ENCODE peak calls at places on chromosomes 6 and 20, in seven cellular contexts. One of them, this sample, is unnamed.

GRCh38 chr6:69974193-69974592 is 107.8 kb downstream of the COL19A1 start:
- DNase-seq in cardiac fibroblast: peak
- DNase-seq in breast epithelium: no peak
- DNase-seq in PC-9: no peak
- DNase-seq in uterus: no peak
- DNase-seq in hepatocyte: peak
- DNase-seq in foreskin fibroblast: peak
- DNase-seq in this sample: no peak

GRCh38 chr6:163443985-163444553 is 29.6 kb downstream of the QKI start:
- DNase-seq in cardiac fibroblast: no peak
- DNase-seq in breast epithelium: no peak
- DNase-seq in PC-9: no peak
- DNase-seq in uterus: no peak
- DNase-seq in hepatocyte: no peak
- DNase-seq in foreskin fibroblast: no peak
- DNase-seq in this sample: no peak

GRCh38 chr6:40713002-40713719 is 126.0 kb upstream of the LRFN2 start:
- DNase-seq in cardiac fibroblast: no peak
- DNase-seq in breast epithelium: no peak
- DNase-seq in PC-9: no peak
- DNase-seq in uterus: no peak
- DNase-seq in hepatocyte: no peak
- DNase-seq in foreskin fibroblast: peak
- DNase-seq in this sample: no peak

GRCh38 chr20:31572042-31572700 is 32.9 kb upstream of the ID1 start:
- DNase-seq in cardiac fibroblast: no peak
- DNase-seq in breast epithelium: no peak
- DNase-seq in PC-9: no peak
- DNase-seq in uterus: no peak
- DNase-seq in hepatocyte: no peak
- DNase-seq in foreskin fibroblast: no peak
- DNase-seq in this sample: no peak

GRCh38 chr6:146423450-146423849 is 120.2 kb upstream of the RAB32 start:
- DNase-seq in cardiac fibroblast: no peak
- DNase-seq in breast epithelium: no peak
- DNase-seq in PC-9: no peak
- DNase-seq in uterus: no peak
- DNase-seq in hepatocyte: no peak
- DNase-seq in foreskin fibroblast: no peak
- DNase-seq in this sample: no peak

GRCh38 chr20:13898012-13898612 is 92.3 kb downstream of the SEL1L2 start:
- DNase-seq in cardiac fibroblast: no peak
- DNase-seq in breast epithelium: no peak
- DNase-seq in PC-9: no peak
- DNase-seq in uterus: no peak
- DNase-seq in hepatocyte: no peak
- DNase-seq in foreskin fibroblast: no peak
- DNase-seq in this sample: no peak

GRCh38 chr6:34610819-34611477 is 54.8 kb upstream of the SPDEF start:
- DNase-seq in cardiac fibroblast: peak
- DNase-seq in breast epithelium: no peak
- DNase-seq in PC-9: no peak
- DNase-seq in uterus: no peak
- DNase-seq in hepatocyte: peak
- DNase-seq in foreskin fibroblast: peak
- DNase-seq in this sample: peak

GRCh38 chr6:135675862-135676261 is 175.6 kb upstream of the PDE7B start:
- DNase-seq in cardiac fibroblast: peak
- DNase-seq in breast epithelium: no peak
- DNase-seq in PC-9: no peak
- DNase-seq in uterus: no peak
- DNase-seq in hepatocyte: peak
- DNase-seq in foreskin fibroblast: peak
- DNase-seq in this sample: no peak

GRCh38 chr20:62555642-62556420 is 80.0 kb upstream of the GATA5 start:
- DNase-seq in cardiac fibroblast: no peak
- DNase-seq in breast epithelium: no peak
- DNase-seq in PC-9: no peak
- DNase-seq in uterus: no peak
- DNase-seq in hepatocyte: no peak
- DNase-seq in foreskin fibroblast: no peak
- DNase-seq in this sample: no peak

GRCh38 chr20:13684566-13685222 is 46.0 kb upstream of the TASP1 start:
- DNase-seq in cardiac fibroblast: no peak
- DNase-seq in breast epithelium: no peak
- DNase-seq in PC-9: no peak
- DNase-seq in uterus: no peak
- DNase-seq in hepatocyte: no peak
- DNase-seq in foreskin fibroblast: peak
- DNase-seq in this sample: no peak

GRCh38 chr20:45905505-45906079 is 6.4 kb downstream of the PLTP start:
- DNase-seq in cardiac fibroblast: peak
- DNase-seq in breast epithelium: no peak
- DNase-seq in PC-9: peak
- DNase-seq in uterus: no peak
- DNase-seq in hepatocyte: no peak
- DNase-seq in foreskin fibroblast: peak
- DNase-seq in this sample: no peak

GRCh38 chr6:41685641-41686380 is 47.5 kb downstream of the MDFI start:
- DNase-seq in cardiac fibroblast: no peak
- DNase-seq in breast epithelium: no peak
- DNase-seq in PC-9: no peak
- DNase-seq in uterus: no peak
- DNase-seq in hepatocyte: no peak
- DNase-seq in foreskin fibroblast: no peak
- DNase-seq in this sample: no peak

GRCh38 chr6:13296536-13296997 is 31.8 kb downstream of the TBC1D7 start:
- DNase-seq in cardiac fibroblast: no peak
- DNase-seq in breast epithelium: no peak
- DNase-seq in PC-9: no peak
- DNase-seq in uterus: no peak
- DNase-seq in hepatocyte: no peak
- DNase-seq in foreskin fibroblast: no peak
- DNase-seq in this sample: no peak

GRCh38 chr20:62776692-62777527 is 19.4 kb upstream of the MRGBP start:
- DNase-seq in cardiac fibroblast: peak
- DNase-seq in breast epithelium: no peak
- DNase-seq in PC-9: no peak
- DNase-seq in uterus: no peak
- DNase-seq in hepatocyte: no peak
- DNase-seq in foreskin fibroblast: peak
- DNase-seq in this sample: no peak

GRCh38 chr6:134908906-134909516 is 40.9 kb downstream of the ALDH8A1 start:
- DNase-seq in cardiac fibroblast: peak
- DNase-seq in breast epithelium: no peak
- DNase-seq in PC-9: peak
- DNase-seq in uterus: peak
- DNase-seq in hepatocyte: peak
- DNase-seq in foreskin fibroblast: peak
- DNase-seq in this sample: peak

GRCh38 chr6:31734703-31735500 is 1.4 kb downstream of the CLIC1 start:
- DNase-seq in cardiac fibroblast: peak
- DNase-seq in breast epithelium: no peak
- DNase-seq in PC-9: peak
- DNase-seq in uterus: peak
- DNase-seq in hepatocyte: peak
- DNase-seq in foreskin fibroblast: peak
- DNase-seq in this sample: no peak

GRCh38 chr6:10759312-10759839 is 11.8 kb downstream of the TMEM14B start:
- DNase-seq in cardiac fibroblast: peak
- DNase-seq in breast epithelium: no peak
- DNase-seq in PC-9: peak
- DNase-seq in uterus: no peak
- DNase-seq in hepatocyte: peak
- DNase-seq in foreskin fibroblast: peak
- DNase-seq in this sample: peak

DNA sequence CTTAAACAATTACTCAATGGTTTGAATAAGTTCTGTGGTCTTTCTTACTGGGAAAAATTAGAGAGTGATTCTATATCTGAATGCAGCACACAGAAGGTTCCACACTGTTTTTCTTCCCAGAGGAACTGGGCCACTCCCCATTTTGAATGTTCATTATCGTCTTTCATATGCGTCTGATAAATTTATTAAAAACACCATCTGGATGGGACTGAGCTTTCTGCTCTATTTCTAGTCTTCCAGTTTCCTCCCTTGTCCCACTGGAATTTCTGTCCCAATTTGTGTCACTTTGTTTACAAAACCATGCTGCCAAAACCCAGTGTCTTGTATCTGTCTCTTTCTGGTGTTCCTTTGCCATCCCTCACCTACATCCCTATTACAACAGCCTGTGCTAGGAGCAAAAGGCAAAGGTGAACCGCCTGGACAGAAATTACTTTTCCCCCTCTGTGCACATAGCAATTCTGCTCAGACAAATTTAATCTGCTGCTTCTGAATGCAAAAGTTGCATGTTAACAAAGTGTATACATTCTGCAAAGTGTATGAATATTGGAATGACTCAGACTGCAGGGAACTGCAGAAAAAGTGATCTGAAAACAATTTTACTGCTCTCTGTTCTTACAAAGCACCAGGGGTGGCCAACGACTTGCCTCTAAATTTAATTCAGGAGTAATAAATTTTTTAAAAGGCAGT is 333.6 kb downstream of the BTBD9 start:
- DNase-seq in cardiac fibroblast: no peak
- DNase-seq in breast epithelium: no peak
- DNase-seq in PC-9: no peak
- DNase-seq in uterus: no peak
- DNase-seq in hepatocyte: no peak
- DNase-seq in foreskin fibroblast: no peak
- DNase-seq in this sample: no peak
- H3K4me3 ChIP-seq in cardiac fibroblast: no peak
- H3K4me3 ChIP-seq in breast epithelium: no peak
- H3K4me3 ChIP-seq in PC-9: no peak
- H3K4me3 ChIP-seq in uterus: no peak
- H3K4me3 ChIP-seq in hepatocyte: no peak
- H3K4me3 ChIP-seq in foreskin fibroblast: no peak
- H3K4me3 ChIP-seq in this sample: no peak

GRCh38 chr20:58851221-58851968 is 693 bp upstream of the GNAS-AS1 start:
- DNase-seq in cardiac fibroblast: peak
- DNase-seq in breast epithelium: no peak
- DNase-seq in PC-9: peak
- DNase-seq in uterus: no peak
- DNase-seq in hepatocyte: no peak
- DNase-seq in foreskin fibroblast: peak
- DNase-seq in this sample: no peak

GRCh38 chr20:58851969-58852458 is 502 bp upstream of the GNAS start:
- DNase-seq in cardiac fibroblast: no peak
- DNase-seq in breast epithelium: no peak
- DNase-seq in PC-9: no peak
- DNase-seq in uterus: no peak
- DNase-seq in hepatocyte: no peak
- DNase-seq in foreskin fibroblast: no peak
- DNase-seq in this sample: no peak

GRCh38 chr20:58853466-58853865 is 950 bp downstream of the GNAS start:
- DNase-seq in cardiac fibroblast: no peak
- DNase-seq in breast epithelium: no peak
- DNase-seq in PC-9: no peak
- DNase-seq in uterus: no peak
- DNase-seq in hepatocyte: no peak
- DNase-seq in foreskin fibroblast: no peak
- DNase-seq in this sample: no peak

GRCh38 chr20:58853976-58854637 is 1.6 kb downstream of the GNAS start:
- DNase-seq in cardiac fibroblast: no peak
- DNase-seq in breast epithelium: no peak
- DNase-seq in PC-9: no peak
- DNase-seq in uterus: no peak
- DNase-seq in hepatocyte: no peak
- DNase-seq in foreskin fibroblast: no peak
- DNase-seq in this sample: no peak

GRCh38 chr20:58852559-58853271 is at the start of gene GNAS:
- DNase-seq in cardiac fibroblast: peak
- DNase-seq in breast epithelium: no peak
- DNase-seq in PC-9: peak
- DNase-seq in uterus: peak
- DNase-seq in hepatocyte: peak
- DNase-seq in foreskin fibroblast: peak
- DNase-seq in this sample: peak
- H3K4me3 ChIP-seq in cardiac fibroblast: peak
- H3K4me3 ChIP-seq in breast epithelium: peak
- H3K4me3 ChIP-seq in PC-9: peak
- H3K4me3 ChIP-seq in uterus: peak
- H3K4me3 ChIP-seq in hepatocyte: peak
- H3K4me3 ChIP-seq in foreskin fibroblast: peak
- H3K4me3 ChIP-seq in this sample: peak

GRCh38 chr6:20203561-20204528 is 8.4 kb downstream of the MBOAT1 start:
- DNase-seq in cardiac fibroblast: no peak
- DNase-seq in breast epithelium: no peak
- DNase-seq in PC-9: no peak
- DNase-seq in uterus: no peak
- DNase-seq in hepatocyte: peak
- DNase-seq in foreskin fibroblast: no peak
- DNase-seq in this sample: no peak

GRCh38 chr6:20198764-20199174 is 13.5 kb downstream of the MBOAT1 start:
- DNase-seq in cardiac fibroblast: no peak
- DNase-seq in breast epithelium: no peak
- DNase-seq in PC-9: no peak
- DNase-seq in uterus: no peak
- DNase-seq in hepatocyte: peak
- DNase-seq in foreskin fibroblast: no peak
- DNase-seq in this sample: no peak

GRCh38 chr6:20200761-20201160 is 11.5 kb downstream of the MBOAT1 start:
- DNase-seq in cardiac fibroblast: peak
- DNase-seq in breast epithelium: peak
- DNase-seq in PC-9: no peak
- DNase-seq in uterus: no peak
- DNase-seq in hepatocyte: no peak
- DNase-seq in foreskin fibroblast: no peak
- DNase-seq in this sample: no peak

GRCh38 chr6:20202699-20203302 is 9.5 kb downstream of the MBOAT1 start:
- DNase-seq in cardiac fibroblast: no peak
- DNase-seq in breast epithelium: no peak
- DNase-seq in PC-9: no peak
- DNase-seq in uterus: no peak
- DNase-seq in hepatocyte: no peak
- DNase-seq in foreskin fibroblast: no peak
- DNase-seq in this sample: no peak

GRCh38 chr6:20202070-20202658 is 10.1 kb downstream of the MBOAT1 start:
- DNase-seq in cardiac fibroblast: peak
- DNase-seq in breast epithelium: no peak
- DNase-seq in PC-9: no peak
- DNase-seq in uterus: no peak
- DNase-seq in hepatocyte: peak
- DNase-seq in foreskin fibroblast: peak
- DNase-seq in this sample: no peak
- H3K4me3 ChIP-seq in cardiac fibroblast: no peak
- H3K4me3 ChIP-seq in breast epithelium: no peak
- H3K4me3 ChIP-seq in PC-9: no peak
- H3K4me3 ChIP-seq in uterus: no peak
- H3K4me3 ChIP-seq in hepatocyte: no peak
- H3K4me3 ChIP-seq in foreskin fibroblast: no peak
- H3K4me3 ChIP-seq in this sample: no peak

DNA sequence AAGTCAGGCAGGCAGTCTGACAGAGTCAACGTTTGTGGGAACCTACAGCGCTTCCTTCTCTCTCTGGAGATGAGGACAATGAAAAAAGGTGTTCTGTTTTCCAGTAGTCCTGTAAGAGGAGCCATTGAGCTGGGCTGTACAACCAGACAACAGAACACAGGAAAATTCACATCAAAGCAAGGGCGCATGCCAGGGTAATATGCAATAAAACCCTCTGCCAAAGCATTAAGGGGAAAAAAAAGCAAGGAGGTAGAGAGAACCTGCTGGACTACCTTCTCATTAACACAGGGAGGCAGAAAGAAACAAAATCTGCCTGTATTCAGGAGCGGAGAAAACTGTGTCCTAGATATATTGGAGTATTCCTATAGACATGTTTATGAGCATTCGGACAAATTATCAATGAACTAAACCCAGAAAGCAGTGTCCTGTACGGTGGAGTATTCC is 1.3 kb downstream of the RNF24 start:
- DNase-seq in cardiac fibroblast: peak
- DNase-seq in breast epithelium: no peak
- DNase-seq in PC-9: peak
- DNase-seq in uterus: peak
- DNase-seq in hepatocyte: peak
- DNase-seq in foreskin fibroblast: peak
- DNase-seq in this sample: peak
- H3K4me3 ChIP-seq in cardiac fibroblast: peak
- H3K4me3 ChIP-seq in breast epithelium: no peak
- H3K4me3 ChIP-seq in PC-9: peak
- H3K4me3 ChIP-seq in uterus: peak
- H3K4me3 ChIP-seq in hepatocyte: peak
- H3K4me3 ChIP-seq in foreskin fibroblast: peak
- H3K4me3 ChIP-seq in this sample: peak

This sample was measured in astrocyte of the cerebellum.